ENCODE peak calls at places on chromosome 18, in eight cellular contexts. One of them, this sample, is unnamed.

GRCh38 chr18:36737321-36737720 is 91.5 kb downstream of the TPGS2 start:
- DNase-seq in fibroblast of mammary gland: no peak
- DNase-seq in cardiac fibroblast: no peak
- DNase-seq in A549: no peak
- DNase-seq in upper lobe of right lung: no peak
- DNase-seq in lung: no peak
- DNase-seq in NB4: no peak
- DNase-seq in cardiac muscle cell: no peak
- DNase-seq in this sample: no peak

GRCh38 chr18:75211721-75212625 is 1.4 kb downstream of the TSHZ1 start:
- DNase-seq in fibroblast of mammary gland: no peak
- DNase-seq in cardiac fibroblast: peak
- DNase-seq in A549: no peak
- DNase-seq in upper lobe of right lung: peak
- DNase-seq in lung: peak
- DNase-seq in NB4: peak
- DNase-seq in cardiac muscle cell: peak
- DNase-seq in this sample: no peak

GRCh38 chr18:23902396-23902795 is 112.2 kb upstream of the TTC39C start:
- DNase-seq in fibroblast of mammary gland: no peak
- DNase-seq in cardiac fibroblast: no peak
- DNase-seq in A549: no peak
- DNase-seq in upper lobe of right lung: no peak
- DNase-seq in lung: no peak
- DNase-seq in NB4: no peak
- DNase-seq in cardiac muscle cell: no peak
- DNase-seq in this sample: no peak

GRCh38 chr18:24369420-24369819 is 28.2 kb downstream of the OSBPL1A start:
- DNase-seq in fibroblast of mammary gland: no peak
- DNase-seq in cardiac fibroblast: peak
- DNase-seq in A549: no peak
- DNase-seq in upper lobe of right lung: no peak
- DNase-seq in lung: no peak
- DNase-seq in NB4: no peak
- DNase-seq in cardiac muscle cell: no peak
- DNase-seq in this sample: peak

GRCh38 chr18:70457223-70457622 is 168.4 kb downstream of the SOCS6 start:
- DNase-seq in fibroblast of mammary gland: no peak
- DNase-seq in cardiac fibroblast: no peak
- DNase-seq in A549: no peak
- DNase-seq in upper lobe of right lung: no peak
- DNase-seq in lung: no peak
- DNase-seq in NB4: no peak
- DNase-seq in cardiac muscle cell: no peak
- DNase-seq in this sample: no peak

GRCh38 chr18:13316066-13316465 is 97.5 kb downstream of the LDLRAD4 start:
- DNase-seq in fibroblast of mammary gland: no peak
- DNase-seq in cardiac fibroblast: no peak
- DNase-seq in A549: no peak
- DNase-seq in upper lobe of right lung: no peak
- DNase-seq in lung: no peak
- DNase-seq in NB4: no peak
- DNase-seq in cardiac muscle cell: no peak
- DNase-seq in this sample: no peak

GRCh38 chr18:10522574-10522973 is 3.3 kb upstream of the NAPG start:
- DNase-seq in fibroblast of mammary gland: no peak
- DNase-seq in cardiac fibroblast: no peak
- DNase-seq in A549: no peak
- DNase-seq in upper lobe of right lung: no peak
- DNase-seq in lung: no peak
- DNase-seq in NB4: no peak
- DNase-seq in cardiac muscle cell: no peak
- DNase-seq in this sample: no peak

GRCh38 chr18:23861326-23861725 is 153.2 kb upstream of the TTC39C start:
- DNase-seq in fibroblast of mammary gland: no peak
- DNase-seq in cardiac fibroblast: no peak
- DNase-seq in A549: no peak
- DNase-seq in upper lobe of right lung: no peak
- DNase-seq in lung: no peak
- DNase-seq in NB4: no peak
- DNase-seq in cardiac muscle cell: no peak
- DNase-seq in this sample: no peak

GRCh38 chr18:26549486-26550435 is 1.4 kb upstream of the KCTD1 start:
- DNase-seq in fibroblast of mammary gland: peak
- DNase-seq in cardiac fibroblast: peak
- DNase-seq in A549: peak
- DNase-seq in upper lobe of right lung: peak
- DNase-seq in lung: peak
- DNase-seq in NB4: peak
- DNase-seq in cardiac muscle cell: peak
- DNase-seq in this sample: peak

GRCh38 chr18:11268691-11269686 is 119.6 kb upstream of the PIEZO2 start:
- DNase-seq in fibroblast of mammary gland: peak
- DNase-seq in cardiac fibroblast: peak
- DNase-seq in A549: no peak
- DNase-seq in upper lobe of right lung: no peak
- DNase-seq in lung: no peak
- DNase-seq in NB4: no peak
- DNase-seq in cardiac muscle cell: no peak
- DNase-seq in this sample: peak

GRCh38 chr18:24051256-24051947 is 36.8 kb downstream of the TTC39C start:
- DNase-seq in fibroblast of mammary gland: peak
- DNase-seq in cardiac fibroblast: peak
- DNase-seq in A549: no peak
- DNase-seq in upper lobe of right lung: no peak
- DNase-seq in lung: no peak
- DNase-seq in NB4: no peak
- DNase-seq in cardiac muscle cell: no peak
- DNase-seq in this sample: no peak

GRCh38 chr18:363327-364115 is 95.7 kb upstream of the THOC1 start:
- DNase-seq in fibroblast of mammary gland: peak
- DNase-seq in cardiac fibroblast: peak
- DNase-seq in A549: no peak
- DNase-seq in upper lobe of right lung: no peak
- DNase-seq in lung: no peak
- DNase-seq in NB4: peak
- DNase-seq in cardiac muscle cell: no peak
- DNase-seq in this sample: peak

GRCh38 chr18:25058520-25058919 is 293.4 kb downstream of the ZNF521 start:
- DNase-seq in fibroblast of mammary gland: no peak
- DNase-seq in cardiac fibroblast: no peak
- DNase-seq in A549: no peak
- DNase-seq in upper lobe of right lung: no peak
- DNase-seq in lung: no peak
- DNase-seq in NB4: no peak
- DNase-seq in cardiac muscle cell: no peak
- DNase-seq in this sample: no peak

GRCh38 chr18:43863180-43863579 is 585.9 kb upstream of the SYT4 start:
- DNase-seq in fibroblast of mammary gland: peak
- DNase-seq in cardiac fibroblast: peak
- DNase-seq in A549: no peak
- DNase-seq in upper lobe of right lung: no peak
- DNase-seq in lung: no peak
- DNase-seq in NB4: no peak
- DNase-seq in cardiac muscle cell: no peak
- DNase-seq in this sample: no peak

GRCh38 chr18:37176307-37176934 is 347.5 kb downstream of the KIAA1328 start:
- DNase-seq in fibroblast of mammary gland: no peak
- DNase-seq in cardiac fibroblast: no peak
- DNase-seq in A549: no peak
- DNase-seq in upper lobe of right lung: no peak
- DNase-seq in lung: no peak
- DNase-seq in NB4: no peak
- DNase-seq in cardiac muscle cell: no peak
- DNase-seq in this sample: no peak

GRCh38 chr18:2906522-2907458 is 60.0 kb downstream of the EMILIN2 start:
- DNase-seq in fibroblast of mammary gland: no peak
- DNase-seq in cardiac fibroblast: no peak
- DNase-seq in A549: peak
- DNase-seq in upper lobe of right lung: peak
- DNase-seq in lung: no peak
- DNase-seq in NB4: peak
- DNase-seq in cardiac muscle cell: peak
- DNase-seq in this sample: no peak

GRCh38 chr18:4352746-4353522 is 102.2 kb downstream of the DLGAP1 start:
- DNase-seq in fibroblast of mammary gland: no peak
- DNase-seq in cardiac fibroblast: no peak
- DNase-seq in A549: no peak
- DNase-seq in upper lobe of right lung: no peak
- DNase-seq in lung: no peak
- DNase-seq in NB4: peak
- DNase-seq in cardiac muscle cell: no peak
- DNase-seq in this sample: no peak

GRCh38 chr18:69900941-69901340 is 46.7 kb downstream of the CD226 start:
- DNase-seq in fibroblast of mammary gland: no peak
- DNase-seq in cardiac fibroblast: no peak
- DNase-seq in A549: no peak
- DNase-seq in upper lobe of right lung: no peak
- DNase-seq in lung: no peak
- DNase-seq in NB4: no peak
- DNase-seq in cardiac muscle cell: no peak
- DNase-seq in this sample: no peak

GRCh38 chr18:73842795-73843394 is 304.7 kb downstream of the FBXO15 start:
- DNase-seq in fibroblast of mammary gland: peak
- DNase-seq in cardiac fibroblast: peak
- DNase-seq in A549: peak
- DNase-seq in upper lobe of right lung: no peak
- DNase-seq in lung: no peak
- DNase-seq in NB4: peak
- DNase-seq in cardiac muscle cell: peak
- DNase-seq in this sample: peak

GRCh38 chr18:21179590-21180220 is 62.3 kb upstream of the GREB1L start:
- DNase-seq in fibroblast of mammary gland: peak
- DNase-seq in cardiac fibroblast: peak
- DNase-seq in A549: peak
- DNase-seq in upper lobe of right lung: no peak
- DNase-seq in lung: peak
- DNase-seq in NB4: peak
- DNase-seq in cardiac muscle cell: peak
- DNase-seq in this sample: peak

GRCh38 chr18:23918395-23919032 is 96.0 kb upstream of the TTC39C start:
- DNase-seq in fibroblast of mammary gland: peak
- DNase-seq in cardiac fibroblast: peak
- DNase-seq in A549: peak
- DNase-seq in upper lobe of right lung: peak
- DNase-seq in lung: peak
- DNase-seq in NB4: peak
- DNase-seq in cardiac muscle cell: peak
- DNase-seq in this sample: peak

GRCh38 chr18:64238076-64238475 is 89.2 kb upstream of the LINC00305 start:
- DNase-seq in fibroblast of mammary gland: no peak
- DNase-seq in cardiac fibroblast: no peak
- DNase-seq in A549: no peak
- DNase-seq in upper lobe of right lung: no peak
- DNase-seq in lung: no peak
- DNase-seq in NB4: no peak
- DNase-seq in cardiac muscle cell: no peak
- DNase-seq in this sample: no peak

GRCh38 chr18:21538230-21538629 is 62.3 kb downstream of the ESCO1 start:
- DNase-seq in fibroblast of mammary gland: peak
- DNase-seq in cardiac fibroblast: no peak
- DNase-seq in A549: no peak
- DNase-seq in upper lobe of right lung: no peak
- DNase-seq in lung: no peak
- DNase-seq in NB4: no peak
- DNase-seq in cardiac muscle cell: no peak
- DNase-seq in this sample: peak

GRCh38 chr18:11905613-11906012 is 2.5 kb downstream of the MPPE1 start:
- DNase-seq in fibroblast of mammary gland: no peak
- DNase-seq in cardiac fibroblast: no peak
- DNase-seq in A549: no peak
- DNase-seq in upper lobe of right lung: no peak
- DNase-seq in lung: no peak
- DNase-seq in NB4: no peak
- DNase-seq in cardiac muscle cell: no peak
- DNase-seq in this sample: no peak

GRCh38 chr18:28281400-28281799 is 104.5 kb upstream of the CDH2 start:
- DNase-seq in fibroblast of mammary gland: no peak
- DNase-seq in cardiac fibroblast: no peak
- DNase-seq in A549: no peak
- DNase-seq in upper lobe of right lung: no peak
- DNase-seq in lung: no peak
- DNase-seq in NB4: no peak
- DNase-seq in cardiac muscle cell: no peak
- DNase-seq in this sample: no peak

GRCh38 chr18:51196116-51196810 is 1.2 kb downstream of the MEX3C start:
- DNase-seq in fibroblast of mammary gland: peak
- DNase-seq in cardiac fibroblast: peak
- DNase-seq in A549: peak
- DNase-seq in upper lobe of right lung: peak
- DNase-seq in lung: peak
- DNase-seq in NB4: peak
- DNase-seq in cardiac muscle cell: peak
- DNase-seq in this sample: peak
- TF ChIP-seq CTCF in fibroblast of mammary gland: no peak
- TF ChIP-seq CTCF in cardiac fibroblast: no peak
- TF ChIP-seq CTCF in A549: no peak
- TF ChIP-seq CTCF in upper lobe of right lung: no peak
- TF ChIP-seq CTCF in lung: no peak
- TF ChIP-seq CTCF in NB4: no peak
- TF ChIP-seq CTCF in cardiac muscle cell: no peak
- TF ChIP-seq CTCF in this sample: no peak

GRCh38 chr18:59646228-59646945 is 50.8 kb downstream of the CCBE1 start:
- DNase-seq in fibroblast of mammary gland: no peak
- DNase-seq in cardiac fibroblast: no peak
- DNase-seq in A549: no peak
- DNase-seq in upper lobe of right lung: no peak
- DNase-seq in lung: no peak
- DNase-seq in NB4: no peak
- DNase-seq in cardiac muscle cell: no peak
- DNase-seq in this sample: no peak
- H3K4me3 ChIP-seq in fibroblast of mammary gland: no peak
- H3K4me3 ChIP-seq in cardiac fibroblast: no peak
- H3K4me3 ChIP-seq in A549: no peak
- H3K4me3 ChIP-seq in upper lobe of right lung: no peak
- H3K4me3 ChIP-seq in lung: no peak
- H3K4me3 ChIP-seq in NB4: no peak
- H3K4me3 ChIP-seq in cardiac muscle cell: no peak
- H3K4me3 ChIP-seq in this sample: no peak

GRCh38 chr18:40179647-40180175 is 1775.3 kb upstream of the PIK3C3 start:
- DNase-seq in fibroblast of mammary gland: no peak
- DNase-seq in cardiac fibroblast: no peak
- DNase-seq in A549: no peak
- DNase-seq in upper lobe of right lung: no peak
- DNase-seq in lung: no peak
- DNase-seq in NB4: no peak
- DNase-seq in cardiac muscle cell: no peak
- DNase-seq in this sample: no peak
- TF ChIP-seq CTCF in fibroblast of mammary gland: no peak
- TF ChIP-seq CTCF in cardiac fibroblast: no peak
- TF ChIP-seq CTCF in A549: no peak
- TF ChIP-seq CTCF in upper lobe of right lung: no peak
- TF ChIP-seq CTCF in lung: no peak
- TF ChIP-seq CTCF in NB4: no peak
- TF ChIP-seq CTCF in cardiac muscle cell: no peak
- TF ChIP-seq CTCF in this sample: no peak

DNA sequence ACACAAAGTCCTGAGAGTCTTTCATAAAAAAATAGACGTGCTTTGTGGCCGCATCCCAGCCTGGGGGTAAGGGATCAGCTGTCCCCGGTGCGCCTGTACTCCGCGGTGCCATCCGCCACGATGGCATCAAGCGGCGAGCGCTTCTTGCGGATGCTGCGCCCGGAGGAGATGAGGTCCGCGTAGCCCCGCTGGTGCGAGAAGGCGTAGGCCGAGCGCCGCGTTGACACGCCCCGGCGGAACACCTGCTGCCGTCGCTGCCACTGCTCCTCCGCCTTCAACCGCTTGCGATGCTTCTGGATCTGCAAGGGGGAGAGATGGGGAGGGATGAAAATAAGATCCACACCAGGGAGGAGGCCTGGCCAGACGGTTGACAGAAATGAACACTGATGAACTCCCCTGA is 26.8 kb upstream of the NARS1 start:
- DNase-seq in fibroblast of mammary gland: no peak
- DNase-seq in cardiac fibroblast: no peak
- DNase-seq in A549: no peak
- DNase-seq in upper lobe of right lung: no peak
- DNase-seq in lung: no peak
- DNase-seq in NB4: no peak
- DNase-seq in cardiac muscle cell: no peak
- DNase-seq in this sample: no peak
- H3K4me3 ChIP-seq in fibroblast of mammary gland: no peak
- H3K4me3 ChIP-seq in cardiac fibroblast: no peak
- H3K4me3 ChIP-seq in A549: no peak
- H3K4me3 ChIP-seq in upper lobe of right lung: no peak
- H3K4me3 ChIP-seq in lung: no peak
- H3K4me3 ChIP-seq in NB4: no peak
- H3K4me3 ChIP-seq in cardiac muscle cell: no peak
- H3K4me3 ChIP-seq in this sample: no peak

This sample was measured in AG10803.